ENCODE peak calls at places on chromosomes 7 and 10, in nine cellular contexts. Q is transverse colon; R is activated gamma-delta T cell treated with anti-CD3 and anti-CD28 coated beads, Interleukin-2, amount 50 U/mL, for 16 hours; O is fibroblast of lung; E is activated T-cell treated with anti-CD3 and anti-CD28 coated beads for 48 hours; Y is H4; M is WTC11; X is NCI-H1105 treated with DMSO at 0.1 percent for 48 hours; T is sigmoid colon. W is an unnamed sample.

GRCh38 chr10:44979281-44980181 is 922 bp upstream of the DEPP1 start:
- DNase-seq in O (no peak), Y (no peak), E (no peak), Q (no peak), T (peak), X (no peak), M (no peak), R (no peak), W (no peak)

GRCh38 chr10:101442456-101442800 is 88.5 kb downstream of the BTRC start:
- DNase-seq in E (no peak), X (no peak), Q (no peak), R (no peak), T (no peak), M (no peak), O (no peak), Y (no peak), W (no peak)

GRCh38 chr10:121092341-121093099 is 241.4 kb downstream of the WDR11 start:
- DNase-seq in Q (peak), X (no peak), M (no peak), T (no peak), Y (peak), O (peak), R (no peak), E (no peak), W (no peak)

GRCh38 chr7:30936650-30937245 is 25.1 kb downstream of the AQP1 start:
- DNase-seq in X (no peak), T (peak), E (no peak), R (no peak), Q (no peak), M (no peak), O (no peak), Y (no peak), W (no peak)

GRCh38 chr7:20440472-20441105 is 109.9 kb downstream of the ITGB8 start:
- DNase-seq in O (peak), E (peak), X (no peak), M (peak), Q (peak), T (no peak), Y (peak), R (no peak), W (no peak)

GRCh38 chr10:131435232-131435631 is 123.7 kb upstream of the TCERG1L start:
- DNase-seq in E (no peak), R (no peak), Q (no peak), O (no peak), Y (no peak), T (no peak), M (no peak), X (no peak), W (no peak)

GRCh38 chr7:138186951-138187351 is 110.7 kb downstream of the AKR1D1 start:
- DNase-seq in Q (no peak), T (no peak), X (no peak), O (peak), Y (peak), M (no peak), R (no peak), E (no peak), W (no peak)

GRCh38 chr10:95408931-95409873 is 118.4 kb upstream of the PDLIM1 start:
- DNase-seq in Q (no peak), R (no peak), M (no peak), E (no peak), X (no peak), O (no peak), T (no peak), Y (no peak), W (no peak)

GRCh38 chr10:70355234-70356021 is 27.0 kb downstream of the LRRC20 start:
- DNase-seq in Q (peak), Y (no peak), T (no peak), O (no peak), M (no peak), E (peak), R (no peak), X (no peak), W (no peak)

GRCh38 chr10:46524471-46525176 is 31.8 kb downstream of the GPRIN2 start:
- DNase-seq in M (peak), R (no peak), Q (peak), T (peak), Y (peak), O (peak), X (no peak), E (no peak), W (no peak)

GRCh38 chr10:26199841-26200240 is 16.7 kb upstream of the GAD2 start:
- DNase-seq in Q (no peak), O (no peak), E (no peak), T (no peak), Y (no peak), X (no peak), R (no peak), M (no peak), W (no peak)

GRCh38 chr7:33979807-33980355 is 74.5 kb downstream of the BMPER start:
- DNase-seq in R (no peak), T (no peak), M (no peak), Y (no peak), E (no peak), X (no peak), Q (no peak), O (peak), W (no peak)

GRCh38 chr10:49110684-49111319 is 4.5 kb downstream of the VSTM4 start:
- DNase-seq in Q (no peak), X (no peak), Y (no peak), E (no peak), T (no peak), R (no peak), M (no peak), O (no peak), W (no peak)

GRCh38 chr7:92360387-92360786 is 86.9 kb upstream of the GATAD1 start:
- DNase-seq in E (no peak), T (no peak), Q (no peak), O (peak), Y (no peak), R (no peak), X (no peak), M (no peak), W (no peak)

GRCh38 chr10:79984851-79985250 is 35.9 kb upstream of the SFTPD start:
- DNase-seq in X (no peak), T (no peak), Y (peak), Q (peak), E (peak), M (no peak), O (peak), R (no peak), W (no peak)

GRCh38 chr10:74332398-74332797 is 181.4 kb downstream of the ADK start:
- DNase-seq in E (no peak), X (no peak), T (no peak), R (no peak), Q (no peak), O (peak), M (no peak), Y (no peak), W (no peak)

GRCh38 chr7:47508389-47509380 is 73.2 kb downstream of the TNS3 start:
- DNase-seq in T (peak), Y (peak), Q (no peak), X (no peak), R (no peak), E (no peak), M (no peak), O (peak), W (no peak)